ENCODE peak calls at places on chromosome 3, in ten cellular contexts. One of them, this sample, is unnamed.
A peak's percentile ranks its signal among the peaks of the same experiment; 100 is the strongest.

GRCh38 chr3:21377366-21377765 is 373.6 kb downstream of the ZNF385D start:
- DNase-seq in LNCaP clone FGC: no peak
- DNase-seq in CD4-positive, alpha-beta T cell: no peak
- DNase-seq in GM13977: no peak
- DNase-seq in neuronal stem cell: no peak
- DNase-seq in GM03348: no peak
- DNase-seq in GM23248: no peak
- DNase-seq in BJ: no peak
- DNase-seq in smooth muscle cell of the brain vasculature: no peak
- DNase-seq in left cardiac atrium: no peak
- DNase-seq in this sample: no peak

GRCh38 chr3:118813472-118813871 is 221.2 kb downstream of the IGSF11 start:
- DNase-seq in CD4-positive, alpha-beta T cell: no peak
- DNase-seq in neuronal stem cell: no peak
- DNase-seq in GM03348: no peak
- DNase-seq in GM23248: no peak
- DNase-seq in GM13977: peak; percentile 6
- DNase-seq in BJ: no peak
- DNase-seq in smooth muscle cell of the brain vasculature: no peak
- DNase-seq in LNCaP clone FGC: no peak
- DNase-seq in left cardiac atrium: no peak
- DNase-seq in this sample: no peak

GRCh38 chr3:148042663-148043445 is 633.7 kb downstream of the ZIC1 start:
- DNase-seq in smooth muscle cell of the brain vasculature: no peak
- DNase-seq in CD4-positive, alpha-beta T cell: no peak
- DNase-seq in LNCaP clone FGC: no peak
- DNase-seq in GM13977: no peak
- DNase-seq in neuronal stem cell: no peak
- DNase-seq in GM23248: peak; percentile 48
- DNase-seq in GM03348: no peak
- DNase-seq in BJ: peak; percentile 10
- DNase-seq in left cardiac atrium: no peak
- DNase-seq in this sample: no peak

GRCh38 chr3:23668430-23668904 is 137.3 kb upstream of the UBE2E1 start:
- DNase-seq in CD4-positive, alpha-beta T cell: no peak
- DNase-seq in GM13977: no peak
- DNase-seq in GM23248: peak; percentile 86
- DNase-seq in left cardiac atrium: no peak
- DNase-seq in BJ: peak; percentile 72
- DNase-seq in LNCaP clone FGC: no peak
- DNase-seq in neuronal stem cell: no peak
- DNase-seq in smooth muscle cell of the brain vasculature: peak; percentile 49
- DNase-seq in GM03348: peak; percentile 78
- DNase-seq in this sample: no peak

GRCh38 chr3:96059301-96059700 is 755.1 kb upstream of the EPHA6 start:
- DNase-seq in GM13977: no peak
- DNase-seq in GM03348: no peak
- DNase-seq in neuronal stem cell: no peak
- DNase-seq in smooth muscle cell of the brain vasculature: no peak
- DNase-seq in left cardiac atrium: no peak
- DNase-seq in GM23248: no peak
- DNase-seq in LNCaP clone FGC: no peak
- DNase-seq in BJ: no peak
- DNase-seq in CD4-positive, alpha-beta T cell: no peak
- DNase-seq in this sample: no peak

GRCh38 chr3:186653079-186653710 is 12.6 kb upstream of the HRG start:
- DNase-seq in GM23248: no peak
- DNase-seq in CD4-positive, alpha-beta T cell: no peak
- DNase-seq in smooth muscle cell of the brain vasculature: no peak
- DNase-seq in BJ: no peak
- DNase-seq in LNCaP clone FGC: no peak
- DNase-seq in GM03348: no peak
- DNase-seq in neuronal stem cell: no peak
- DNase-seq in left cardiac atrium: no peak
- DNase-seq in GM13977: peak; percentile 63
- DNase-seq in this sample: no peak

GRCh38 chr3:10721101-10721500 is 94.9 kb upstream of the SLC6A11 start:
- DNase-seq in smooth muscle cell of the brain vasculature: no peak
- DNase-seq in BJ: no peak
- DNase-seq in LNCaP clone FGC: no peak
- DNase-seq in CD4-positive, alpha-beta T cell: no peak
- DNase-seq in neuronal stem cell: no peak
- DNase-seq in left cardiac atrium: no peak
- DNase-seq in GM03348: no peak
- DNase-seq in GM13977: no peak
- DNase-seq in GM23248: no peak
- DNase-seq in this sample: no peak

GRCh38 chr3:184600685-184601377 is 39.2 kb downstream of the EPHB3 start:
- DNase-seq in left cardiac atrium: no peak
- DNase-seq in BJ: no peak
- DNase-seq in smooth muscle cell of the brain vasculature: no peak
- DNase-seq in neuronal stem cell: no peak
- DNase-seq in GM03348: no peak
- DNase-seq in GM13977: no peak
- DNase-seq in LNCaP clone FGC: no peak
- DNase-seq in CD4-positive, alpha-beta T cell: no peak
- DNase-seq in GM23248: no peak
- DNase-seq in this sample: no peak

GRCh38 chr3:156304406-156304805 is 184.0 kb downstream of the KCNAB1 start:
- DNase-seq in GM13977: no peak
- DNase-seq in GM23248: peak; percentile 72
- DNase-seq in GM03348: peak; percentile 54
- DNase-seq in CD4-positive, alpha-beta T cell: no peak
- DNase-seq in LNCaP clone FGC: no peak
- DNase-seq in neuronal stem cell: no peak
- DNase-seq in left cardiac atrium: no peak
- DNase-seq in BJ: peak; percentile 44
- DNase-seq in smooth muscle cell of the brain vasculature: no peak
- DNase-seq in this sample: no peak

GRCh38 chr3:29949131-29949530 is 657.3 kb upstream of the TGFBR2 start:
- DNase-seq in GM13977: no peak
- DNase-seq in GM03348: no peak
- DNase-seq in GM23248: peak; percentile 65
- DNase-seq in BJ: no peak
- DNase-seq in neuronal stem cell: no peak
- DNase-seq in smooth muscle cell of the brain vasculature: no peak
- DNase-seq in left cardiac atrium: no peak
- DNase-seq in CD4-positive, alpha-beta T cell: no peak
- DNase-seq in LNCaP clone FGC: no peak
- DNase-seq in this sample: no peak

GRCh38 chr3:153599685-153600084 is 437.7 kb downstream of the RAP2B start:
- DNase-seq in LNCaP clone FGC: no peak
- DNase-seq in BJ: peak; percentile 70
- DNase-seq in CD4-positive, alpha-beta T cell: no peak
- DNase-seq in GM13977: no peak
- DNase-seq in GM03348: peak; percentile 81
- DNase-seq in neuronal stem cell: no peak
- DNase-seq in left cardiac atrium: peak; percentile 27
- DNase-seq in GM23248: peak; percentile 94
- DNase-seq in smooth muscle cell of the brain vasculature: peak; percentile 67
- DNase-seq in this sample: no peak

GRCh38 chr3:35932995-35933394 is 293.7 kb downstream of the ARPP21 start:
- DNase-seq in neuronal stem cell: no peak
- DNase-seq in smooth muscle cell of the brain vasculature: peak; percentile 65
- DNase-seq in left cardiac atrium: no peak
- DNase-seq in CD4-positive, alpha-beta T cell: no peak
- DNase-seq in GM03348: peak; percentile 20
- DNase-seq in GM13977: no peak
- DNase-seq in GM23248: peak; percentile 72
- DNase-seq in LNCaP clone FGC: no peak
- DNase-seq in BJ: peak; percentile 57
- DNase-seq in this sample: peak; percentile 28

GRCh38 chr3:98740324-98740723 is 22.8 kb upstream of the ST3GAL6 start:
- DNase-seq in GM23248: no peak
- DNase-seq in LNCaP clone FGC: no peak
- DNase-seq in BJ: no peak
- DNase-seq in GM03348: no peak
- DNase-seq in left cardiac atrium: no peak
- DNase-seq in smooth muscle cell of the brain vasculature: no peak
- DNase-seq in neuronal stem cell: no peak
- DNase-seq in GM13977: no peak
- DNase-seq in CD4-positive, alpha-beta T cell: no peak
- DNase-seq in this sample: no peak

GRCh38 chr3:132911741-132912415 is 126.3 kb upstream of the TMEM108 start:
- DNase-seq in CD4-positive, alpha-beta T cell: no peak
- DNase-seq in GM13977: no peak
- DNase-seq in smooth muscle cell of the brain vasculature: peak; percentile 32
- DNase-seq in BJ: no peak
- DNase-seq in neuronal stem cell: no peak
- DNase-seq in left cardiac atrium: no peak
- DNase-seq in GM03348: no peak
- DNase-seq in GM23248: peak; percentile 24
- DNase-seq in LNCaP clone FGC: no peak
- DNase-seq in this sample: no peak

GRCh38 chr3:47057212-47057671 is 77.8 kb downstream of the NBEAL2 start:
- DNase-seq in GM03348: peak; percentile 13
- DNase-seq in smooth muscle cell of the brain vasculature: no peak
- DNase-seq in LNCaP clone FGC: no peak
- DNase-seq in GM13977: no peak
- DNase-seq in GM23248: peak; percentile 58
- DNase-seq in CD4-positive, alpha-beta T cell: peak; percentile 35
- DNase-seq in left cardiac atrium: no peak
- DNase-seq in BJ: no peak
- DNase-seq in neuronal stem cell: no peak
- DNase-seq in this sample: no peak

GRCh38 chr3:45306406-45307008 is 80.4 kb upstream of the TMEM158 start:
- DNase-seq in GM13977: no peak
- DNase-seq in GM23248: no peak
- DNase-seq in left cardiac atrium: no peak
- DNase-seq in smooth muscle cell of the brain vasculature: no peak
- DNase-seq in BJ: no peak
- DNase-seq in CD4-positive, alpha-beta T cell: no peak
- DNase-seq in LNCaP clone FGC: no peak
- DNase-seq in GM03348: no peak
- DNase-seq in neuronal stem cell: no peak
- DNase-seq in this sample: no peak

GRCh38 chr3:123120546-123120945 is 53.7 kb downstream of the PDIA5 start:
- DNase-seq in GM23248: no peak
- DNase-seq in GM13977: no peak
- DNase-seq in neuronal stem cell: no peak
- DNase-seq in BJ: no peak
- DNase-seq in left cardiac atrium: no peak
- DNase-seq in CD4-positive, alpha-beta T cell: no peak
- DNase-seq in GM03348: no peak
- DNase-seq in LNCaP clone FGC: no peak
- DNase-seq in smooth muscle cell of the brain vasculature: no peak
- DNase-seq in this sample: no peak

GRCh38 chr3:23888617-23889228 is 28.1 kb downstream of the NKIRAS1 start:
- DNase-seq in LNCaP clone FGC: no peak
- DNase-seq in CD4-positive, alpha-beta T cell: no peak
- DNase-seq in BJ: no peak
- DNase-seq in GM13977: no peak
- DNase-seq in left cardiac atrium: no peak
- DNase-seq in GM03348: peak; percentile 40
- DNase-seq in smooth muscle cell of the brain vasculature: peak; percentile 39
- DNase-seq in GM23248: peak; percentile 51
- DNase-seq in neuronal stem cell: no peak
- DNase-seq in this sample: no peak

GRCh38 chr3:125683067-125683844 is 88.0 kb upstream of the OSBPL11 start:
- DNase-seq in GM03348: no peak
- DNase-seq in neuronal stem cell: no peak
- DNase-seq in GM13977: no peak
- DNase-seq in left cardiac atrium: peak; percentile 56
- DNase-seq in smooth muscle cell of the brain vasculature: no peak
- DNase-seq in GM23248: no peak
- DNase-seq in BJ: no peak
- DNase-seq in LNCaP clone FGC: no peak
- DNase-seq in CD4-positive, alpha-beta T cell: no peak
- DNase-seq in this sample: peak; percentile 71

GRCh38 chr3:49500408-49501257 is 30.6 kb downstream of the DAG1 start:
- DNase-seq in GM13977: no peak
- DNase-seq in smooth muscle cell of the brain vasculature: peak; percentile 73
- DNase-seq in GM03348: peak; percentile 92
- DNase-seq in neuronal stem cell: no peak
- DNase-seq in BJ: peak; percentile 95
- DNase-seq in GM23248: peak; percentile 99
- DNase-seq in left cardiac atrium: peak; percentile 86
- DNase-seq in CD4-positive, alpha-beta T cell: no peak
- DNase-seq in LNCaP clone FGC: no peak
- DNase-seq in this sample: peak; percentile 27

GRCh38 chr3:171116365-171116764 is 89.8 kb upstream of the SLC2A2 start:
- DNase-seq in GM13977: no peak
- DNase-seq in BJ: no peak
- DNase-seq in LNCaP clone FGC: no peak
- DNase-seq in neuronal stem cell: no peak
- DNase-seq in GM23248: peak; percentile 62
- DNase-seq in smooth muscle cell of the brain vasculature: no peak
- DNase-seq in left cardiac atrium: no peak
- DNase-seq in CD4-positive, alpha-beta T cell: no peak
- DNase-seq in GM03348: no peak
- DNase-seq in this sample: no peak

GRCh38 chr3:85433334-85433733 is 474.5 kb downstream of the CADM2 start:
- DNase-seq in GM03348: no peak
- DNase-seq in smooth muscle cell of the brain vasculature: no peak
- DNase-seq in GM13977: no peak
- DNase-seq in CD4-positive, alpha-beta T cell: no peak
- DNase-seq in BJ: no peak
- DNase-seq in neuronal stem cell: no peak
- DNase-seq in GM23248: no peak
- DNase-seq in left cardiac atrium: no peak
- DNase-seq in LNCaP clone FGC: no peak
- DNase-seq in this sample: no peak

GRCh38 chr3:4680881-4681300 is 187.7 kb downstream of the ITPR1 start:
- DNase-seq in LNCaP clone FGC: no peak
- DNase-seq in neuronal stem cell: no peak
- DNase-seq in GM13977: no peak
- DNase-seq in BJ: no peak
- DNase-seq in smooth muscle cell of the brain vasculature: no peak
- DNase-seq in GM03348: peak; percentile 28
- DNase-seq in CD4-positive, alpha-beta T cell: no peak
- DNase-seq in GM23248: peak; percentile 19
- DNase-seq in left cardiac atrium: no peak
- DNase-seq in this sample: no peak

GRCh38 chr3:52531636-52532516 is 1.8 kb downstream of the NT5DC2 start:
- DNase-seq in smooth muscle cell of the brain vasculature: no peak
- DNase-seq in left cardiac atrium: no peak
- DNase-seq in neuronal stem cell: no peak
- DNase-seq in GM23248: no peak
- DNase-seq in CD4-positive, alpha-beta T cell: no peak
- DNase-seq in GM03348: no peak
- DNase-seq in LNCaP clone FGC: no peak
- DNase-seq in BJ: no peak
- DNase-seq in GM13977: peak; percentile 17
- DNase-seq in this sample: no peak

GRCh38 chr3:60755094-60755493 is 496.2 kb downstream of the FHIT start:
- DNase-seq in smooth muscle cell of the brain vasculature: no peak
- DNase-seq in GM23248: peak; percentile 11
- DNase-seq in neuronal stem cell: no peak
- DNase-seq in BJ: no peak
- DNase-seq in GM03348: no peak
- DNase-seq in CD4-positive, alpha-beta T cell: no peak
- DNase-seq in left cardiac atrium: no peak
- DNase-seq in LNCaP clone FGC: no peak
- DNase-seq in GM13977: no peak
- DNase-seq in this sample: peak; percentile 20

GRCh38 chr3:55487376-55488241 is 503 bp upstream of the WNT5A start:
- DNase-seq in smooth muscle cell of the brain vasculature: no peak
- DNase-seq in GM23248: peak; percentile 79
- DNase-seq in BJ: no peak
- DNase-seq in CD4-positive, alpha-beta T cell: no peak
- DNase-seq in neuronal stem cell: peak; percentile 41
- DNase-seq in left cardiac atrium: no peak
- DNase-seq in LNCaP clone FGC: no peak
- DNase-seq in GM13977: peak; percentile 63
- DNase-seq in GM03348: peak; percentile 65
- DNase-seq in this sample: no peak

GRCh38 chr3:58299839-58300516 is 6.1 kb upstream of the RPP14 start:
- DNase-seq in GM23248: peak; percentile 74
- DNase-seq in LNCaP clone FGC: no peak
- DNase-seq in smooth muscle cell of the brain vasculature: no peak
- DNase-seq in BJ: no peak
- DNase-seq in left cardiac atrium: no peak
- DNase-seq in CD4-positive, alpha-beta T cell: no peak
- DNase-seq in GM03348: peak; percentile 63
- DNase-seq in neuronal stem cell: peak; percentile 35
- DNase-seq in GM13977: no peak
- DNase-seq in this sample: no peak

GRCh38 chr3:37308247-37308646 is 133.9 kb upstream of the LRRFIP2 start:
- DNase-seq in GM23248: peak; percentile 47
- DNase-seq in GM03348: peak; percentile 40
- DNase-seq in smooth muscle cell of the brain vasculature: no peak
- DNase-seq in GM13977: peak; percentile 11
- DNase-seq in neuronal stem cell: no peak
- DNase-seq in CD4-positive, alpha-beta T cell: no peak
- DNase-seq in BJ: no peak
- DNase-seq in left cardiac atrium: no peak
- DNase-seq in LNCaP clone FGC: no peak
- DNase-seq in this sample: no peak

This sample was measured in head of caudate nucleus.